ENCODE peak calls at places on chromosomes 2 and 18, in four cellular contexts. X, S, V and C are unnamed samples.

GRCh38 chr2:20487030-20487391 is 40.1 kb downstream of the RHOB start:
- DNase-seq in X (peak), S (no peak), V (no peak), C (no peak)

GRCh38 chr2:86107031-86107430 is 996 bp downstream of the PTCD3 start:
- DNase-seq in X (no peak), S (peak), V (no peak), C (peak)

GRCh38 chr2:80238692-80239469 is 65.7 kb downstream of the LRRTM1 start:
- DNase-seq in X (no peak), S (peak), V (peak), C (peak)

GRCh38 chr18:3619746-3620145 is 169.8 kb downstream of the TGIF1 start:
- DNase-seq in X (no peak), S (no peak), V (no peak), C (no peak)

GRCh38 chr2:204108301-204108700 is 171.7 kb downstream of the ICOS start:
- DNase-seq in X (no peak), S (no peak), V (peak), C (no peak)

GRCh38 chr2:47236503-47237215 is 81.6 kb upstream of the STPG4 start:
- DNase-seq in X (no peak), S (peak), V (no peak), C (no peak)

GRCh38 chr2:237320801-237321563 is 93.0 kb downstream of the COL6A3 start:
- DNase-seq in X (peak), S (no peak), V (no peak), C (no peak)

GRCh38 chr2:86223682-86224560 is 24.7 kb downstream of the MRPL35 start:
- DNase-seq in X (no peak), S (peak), V (no peak), C (peak)

GRCh38 chr2:188388831-188389230 is 97.2 kb downstream of the GULP1 start:
- DNase-seq in X (no peak), S (no peak), V (no peak), C (no peak)

GRCh38 chr2:127844973-127845372 is 13.0 kb downstream of the POLR2D start:
- DNase-seq in X (no peak), S (no peak), V (no peak), C (no peak)

GRCh38 chr18:49251451-49251850 is 209.0 kb downstream of the DYM start:
- DNase-seq in X (no peak), S (no peak), V (no peak), C (no peak)